ENCODE peak calls at places on chromosomes 12 and 14, in ten cellular contexts. I, X, O, F, K, E, C, U, A and V are unnamed samples.

GRCh38 chr12:88255224-88255623 is 113.1 kb downstream of the TMTC3 start:
- DNase-seq in I (no peak), X (no peak), O (no peak), F (no peak), K (no peak), E (no peak), C (no peak), U (no peak), A (no peak), V (no peak)

GRCh38 chr14:39229222-39229543 is 4.5 kb upstream of the MIA2 start:
- DNase-seq in I (no peak), X (no peak), O (no peak), F (no peak), K (no peak), E (no peak), C (no peak), U (no peak), A (peak; percentile 51), V (no peak)

GRCh38 chr12:132520421-132521199 is 30.7 kb downstream of the FBRSL1 start:
- DNase-seq in I (no peak), X (no peak), O (no peak), F (no peak), K (no peak), E (no peak), C (no peak), U (no peak), A (no peak), V (no peak)

GRCh38 chr12:121905746-121906145 is 12.6 kb upstream of the CFAP251 start:
- DNase-seq in I (no peak), X (no peak), O (no peak), F (no peak), K (no peak), E (no peak), C (no peak), U (no peak), A (no peak), V (no peak)

GRCh38 chr14:71551291-71551955 is 380.8 kb upstream of the RGS6 start:
- DNase-seq in I (no peak), X (no peak), O (no peak), F (no peak), K (no peak), E (no peak), C (no peak), U (no peak), A (no peak), V (no peak)

GRCh38 chr14:90818715-90819114 is 2.5 kb upstream of the TTC7B start:
- DNase-seq in I (no peak), X (no peak), O (no peak), F (no peak), K (no peak), E (no peak), C (no peak), U (no peak), A (no peak), V (no peak)

GRCh38 chr12:5348057-5348456 is 83.9 kb upstream of the NTF3 start:
- DNase-seq in I (no peak), X (no peak), O (no peak), F (no peak), K (no peak), E (no peak), C (no peak), U (no peak), A (no peak), V (no peak)

GRCh38 chr12:125161712-125162023 is 96.4 kb downstream of the AACS start:
- DNase-seq in I (no peak), X (no peak), O (no peak), F (no peak), K (no peak), E (no peak), C (no peak), U (no peak), A (no peak), V (no peak)

GRCh38 chr12:48040294-48040820 is 36.1 kb upstream of the COL2A1 start:
- DNase-seq in I (no peak), X (no peak), O (no peak), F (no peak), K (no peak), E (no peak), C (no peak), U (no peak), A (no peak), V (no peak)

GRCh38 chr14:72692678-72693077 is 201.2 kb downstream of the DPF3 start:
- DNase-seq in I (no peak), X (no peak), O (peak; percentile 13), F (no peak), K (no peak), E (peak; percentile 82), C (no peak), U (peak; percentile 69), A (no peak), V (peak; percentile 86)

GRCh38 chr14:67387195-67387594 is 24.8 kb downstream of the PLEK2 start:
- DNase-seq in I (no peak), X (no peak), O (no peak), F (peak; percentile 45), K (peak; percentile 34), E (no peak), C (no peak), U (no peak), A (no peak), V (no peak)

GRCh38 chr12:6563448-6564050 is 4.5 kb downstream of the NOP2 start:
- DNase-seq in I (no peak), X (peak; percentile 28), O (no peak), F (peak; percentile 46), K (no peak), E (peak; percentile 74), C (peak; percentile 48), U (peak; percentile 47), A (peak; percentile 69), V (peak; percentile 93)

GRCh38 chr14:104552738-104553125 is 26.8 kb upstream of the C14orf180 start:
- DNase-seq in I (no peak), X (no peak), O (no peak), F (no peak), K (no peak), E (no peak), C (no peak), U (peak; percentile 5), A (no peak), V (peak; percentile 32)
- H3K27ac ChIP-seq in I (no peak overlapping the region), X (no peak overlapping the region), O (no peak overlapping the region), F (no peak overlapping the region), K (no peak overlapping the region), E (no peak overlapping the region), C (no peak overlapping the region), U (no peak overlapping the region), A (no peak overlapping the region), V (no peak overlapping the region)

GRCh38 chr12:1122803-1123202 is 131.8 kb downstream of the ERC1 start:
- DNase-seq in I (no peak), X (no peak), O (no peak), F (no peak), K (no peak), E (peak; percentile 22), C (no peak), U (peak; percentile 15), A (peak; percentile 83), V (no peak)
- H3K27ac ChIP-seq in I (no peak overlapping the region), X (no peak overlapping the region), O (no peak overlapping the region), F (no peak overlapping the region), K (no peak overlapping the region), E (peak overlapping the region; percentile 53), C (no peak overlapping the region), U (no peak overlapping the region), A (no peak overlapping the region), V (no peak overlapping the region)

GRCh38 chr14:99565383-99565782 is 38.6 kb downstream of the CCDC85C start:
- DNase-seq in I (no peak), X (no peak), O (no peak), F (peak; percentile 30), K (no peak), E (no peak), C (no peak), U (no peak), A (no peak), V (no peak)

GRCh38 chr14:99564903-99565259 is 39.1 kb downstream of the CCDC85C start:
- DNase-seq in I (no peak), X (no peak), O (no peak), F (no peak), K (no peak), E (no peak), C (no peak), U (no peak), A (no peak), V (no peak)

GRCh38 chr14:99562848-99563748 is 40.9 kb downstream of the CCDC85C start:
- DNase-seq in I (peak; percentile 62), X (no peak), O (peak; percentile 75), F (peak; percentile 87), K (peak; percentile 48), E (peak; percentile 96), C (no peak), U (peak; percentile 97), A (no peak), V (peak; percentile 97)

GRCh38 chr14:99563749-99564129 is 40.3 kb downstream of the CCDC85C start:
- DNase-seq in I (no peak), X (no peak), O (no peak), F (no peak), K (no peak), E (no peak), C (no peak), U (no peak), A (no peak), V (no peak)

GRCh38 chr14:99564256-99564902 is 39.6 kb downstream of the CCDC85C start:
- DNase-seq in I (no peak), X (no peak), O (no peak), F (peak; percentile 58), K (peak; percentile 37), E (peak; percentile 82), C (peak; percentile 46), U (peak; percentile 81), A (no peak), V (no peak)
- H3K27ac ChIP-seq in I (no peak overlapping the region), X (no peak overlapping the region), O (no peak overlapping the region), F (no peak overlapping the region), K (no peak overlapping the region), E (peak overlapping the region; percentile 76), C (peak overlapping the region; percentile 16), U (peak overlapping the region; percentile 91), A (no peak overlapping the region), V (peak overlapping the region; percentile 93)

GRCh38 chr12:12882288-12882687 is 9.1 kb upstream of the GPRC5A start:
- DNase-seq in I (no peak), X (no peak), O (no peak), F (no peak), K (no peak), E (no peak), C (no peak), U (no peak), A (no peak), V (no peak)

GRCh38 chr12:12881495-12881894 is 9.9 kb upstream of the GPRC5A start:
- DNase-seq in I (no peak), X (no peak), O (no peak), F (peak; percentile 87), K (no peak), E (no peak), C (no peak), U (no peak), A (no peak), V (peak; percentile 53)

GRCh38 chr12:12877789-12878455 is 13.4 kb upstream of the GPRC5A start:
- DNase-seq in I (no peak), X (no peak), O (no peak), F (no peak), K (no peak), E (no peak), C (no peak), U (no peak), A (no peak), V (no peak)

GRCh38 chr12:12883369-12884001 is 7.9 kb upstream of the GPRC5A start:
- DNase-seq in I (no peak), X (no peak), O (no peak), F (peak; percentile 88), K (no peak), E (no peak), C (no peak), U (no peak), A (no peak), V (no peak)

GRCh38 chr12:12880537-12880936 is 10.8 kb upstream of the GPRC5A start:
- DNase-seq in I (no peak), X (no peak), O (no peak), F (no peak), K (no peak), E (no peak), C (no peak), U (no peak), A (no peak), V (no peak)
- H3K27ac ChIP-seq in I (no peak overlapping the region), X (no peak overlapping the region), O (no peak overlapping the region), F (peak overlapping the region; percentile 90), K (no peak overlapping the region), E (no peak overlapping the region), C (no peak overlapping the region), U (no peak overlapping the region), A (no peak overlapping the region), V (no peak overlapping the region)